ENCODE peak calls at places on chromosome 15, in eight cellular contexts. One of them, this sample, is unnamed.

GRCh38 chr15:74763416-74763815 is 14.8 kb downstream of the CYP1A2 start:
- DNase-seq in stomach: no peak
- DNase-seq in spleen: no peak
- DNase-seq in HepG2: no peak
- DNase-seq in prostate gland: no peak
- DNase-seq in HCT116: no peak
- DNase-seq in breast epithelium: no peak
- DNase-seq in H1: no peak
- DNase-seq in this sample: no peak

GRCh38 chr15:48796930-48797329 is 13.9 kb downstream of the CEP152 start:
- DNase-seq in stomach: no peak
- DNase-seq in spleen: no peak
- DNase-seq in HepG2: no peak
- DNase-seq in prostate gland: no peak
- DNase-seq in HCT116: no peak
- DNase-seq in breast epithelium: no peak
- DNase-seq in H1: no peak
- DNase-seq in this sample: no peak

GRCh38 chr15:25805006-25805405 is 58.1 kb downstream of the ATP10A start:
- DNase-seq in stomach: no peak
- DNase-seq in spleen: no peak
- DNase-seq in HepG2: no peak
- DNase-seq in prostate gland: no peak
- DNase-seq in HCT116: no peak
- DNase-seq in breast epithelium: no peak
- DNase-seq in H1: no peak
- DNase-seq in this sample: no peak

GRCh38 chr15:90143176-90143655 is 40.9 kb upstream of the IDH2 start:
- DNase-seq in stomach: peak
- DNase-seq in spleen: peak
- DNase-seq in HepG2: no peak
- DNase-seq in prostate gland: peak
- DNase-seq in HCT116: peak
- DNase-seq in breast epithelium: peak
- DNase-seq in H1: peak
- DNase-seq in this sample: peak

GRCh38 chr15:71651750-71652186 is 158.6 kb upstream of the NR2E3 start:
- DNase-seq in stomach: peak
- DNase-seq in spleen: no peak
- DNase-seq in HepG2: peak
- DNase-seq in prostate gland: peak
- DNase-seq in HCT116: peak
- DNase-seq in breast epithelium: no peak
- DNase-seq in H1: peak
- DNase-seq in this sample: peak

GRCh38 chr15:44971036-44971435 is 14.5 kb downstream of the TERB2 start:
- DNase-seq in stomach: no peak
- DNase-seq in spleen: no peak
- DNase-seq in HepG2: no peak
- DNase-seq in prostate gland: no peak
- DNase-seq in HCT116: no peak
- DNase-seq in breast epithelium: no peak
- DNase-seq in H1: no peak
- DNase-seq in this sample: no peak

GRCh38 chr15:38560456-38560926 is 4.1 kb downstream of the RASGRP1 start:
- DNase-seq in stomach: no peak
- DNase-seq in spleen: no peak
- DNase-seq in HepG2: no peak
- DNase-seq in prostate gland: no peak
- DNase-seq in HCT116: no peak
- DNase-seq in breast epithelium: no peak
- DNase-seq in H1: no peak
- DNase-seq in this sample: no peak

GRCh38 chr15:76140069-76140454 is 80.3 kb downstream of the TMEM266 start:
- DNase-seq in stomach: no peak
- DNase-seq in spleen: no peak
- DNase-seq in HepG2: no peak
- DNase-seq in prostate gland: no peak
- DNase-seq in HCT116: no peak
- DNase-seq in breast epithelium: no peak
- DNase-seq in H1: peak
- DNase-seq in this sample: no peak

GRCh38 chr15:97652700-97653167 is 307.8 kb upstream of the ARRDC4 start:
- DNase-seq in stomach: no peak
- DNase-seq in spleen: no peak
- DNase-seq in HepG2: no peak
- DNase-seq in prostate gland: no peak
- DNase-seq in HCT116: no peak
- DNase-seq in breast epithelium: no peak
- DNase-seq in H1: peak
- DNase-seq in this sample: peak

GRCh38 chr15:53693729-53694533 is 65.5 kb downstream of the WDR72 start:
- DNase-seq in stomach: peak
- DNase-seq in spleen: no peak
- DNase-seq in HepG2: no peak
- DNase-seq in prostate gland: peak
- DNase-seq in HCT116: no peak
- DNase-seq in breast epithelium: no peak
- DNase-seq in H1: no peak
- DNase-seq in this sample: peak

GRCh38 chr15:76335129-76335850 is 1.3 kb upstream of the ISL2 start:
- DNase-seq in stomach: no peak
- DNase-seq in spleen: peak
- DNase-seq in HepG2: no peak
- DNase-seq in prostate gland: no peak
- DNase-seq in HCT116: no peak
- DNase-seq in breast epithelium: no peak
- DNase-seq in H1: peak
- DNase-seq in this sample: no peak

GRCh38 chr15:45921376-45921775 is 286.5 kb downstream of the SQOR start:
- DNase-seq in stomach: peak
- DNase-seq in spleen: no peak
- DNase-seq in HepG2: peak
- DNase-seq in prostate gland: peak
- DNase-seq in HCT116: no peak
- DNase-seq in breast epithelium: no peak
- DNase-seq in H1: no peak
- DNase-seq in this sample: peak

GRCh38 chr15:33907326-33907725 is 61.0 kb upstream of the CHRM5 start:
- DNase-seq in stomach: no peak
- DNase-seq in spleen: no peak
- DNase-seq in HepG2: no peak
- DNase-seq in prostate gland: no peak
- DNase-seq in HCT116: no peak
- DNase-seq in breast epithelium: no peak
- DNase-seq in H1: no peak
- DNase-seq in this sample: no peak

GRCh38 chr15:40343512-40343911 is 2.8 kb upstream of the CCDC9B start:
- DNase-seq in stomach: no peak
- DNase-seq in spleen: no peak
- DNase-seq in HepG2: peak
- DNase-seq in prostate gland: no peak
- DNase-seq in HCT116: no peak
- DNase-seq in breast epithelium: no peak
- DNase-seq in H1: no peak
- DNase-seq in this sample: no peak
- TF ChIP-seq POLR2A in stomach: no peak
- TF ChIP-seq POLR2A in spleen: no peak
- TF ChIP-seq POLR2A in HepG2: no peak
- TF ChIP-seq POLR2A in prostate gland: no peak
- TF ChIP-seq POLR2A in HCT116: no peak
- TF ChIP-seq POLR2A in breast epithelium: no peak
- TF ChIP-seq POLR2A in H1: no peak
- TF ChIP-seq POLR2A in this sample: no peak

GRCh38 chr15:96560246-96560895 is 229.9 kb downstream of the NR2F2 start:
- DNase-seq in stomach: no peak
- DNase-seq in spleen: no peak
- DNase-seq in HepG2: no peak
- DNase-seq in prostate gland: no peak
- DNase-seq in HCT116: no peak
- DNase-seq in breast epithelium: no peak
- DNase-seq in H1: no peak
- DNase-seq in this sample: no peak
- TF ChIP-seq POLR2AphosphoS5 in stomach: no peak
- TF ChIP-seq POLR2AphosphoS5 in spleen: no peak
- TF ChIP-seq POLR2AphosphoS5 in HepG2: no peak
- TF ChIP-seq POLR2AphosphoS5 in prostate gland: no peak
- TF ChIP-seq POLR2AphosphoS5 in HCT116: no peak
- TF ChIP-seq POLR2AphosphoS5 in breast epithelium: no peak
- TF ChIP-seq POLR2AphosphoS5 in H1: no peak
- TF ChIP-seq POLR2AphosphoS5 in this sample: no peak

GRCh38 chr15:40002295-40002694 is 36.7 kb downstream of the SRP14 start:
- DNase-seq in stomach: peak
- DNase-seq in spleen: no peak
- DNase-seq in HepG2: peak
- DNase-seq in prostate gland: no peak
- DNase-seq in HCT116: no peak
- DNase-seq in breast epithelium: no peak
- DNase-seq in H1: no peak
- DNase-seq in this sample: peak
- TF ChIP-seq POLR2A in stomach: no peak
- TF ChIP-seq POLR2A in spleen: no peak
- TF ChIP-seq POLR2A in HepG2: peak
- TF ChIP-seq POLR2A in prostate gland: no peak
- TF ChIP-seq POLR2A in HCT116: no peak
- TF ChIP-seq POLR2A in breast epithelium: no peak
- TF ChIP-seq POLR2A in H1: no peak
- TF ChIP-seq POLR2A in this sample: no peak

GRCh38 chr15:69435980-69436379 is 16.6 kb upstream of the RPLP1 start:
- DNase-seq in stomach: no peak
- DNase-seq in spleen: no peak
- DNase-seq in HepG2: no peak
- DNase-seq in prostate gland: no peak
- DNase-seq in HCT116: no peak
- DNase-seq in breast epithelium: no peak
- DNase-seq in H1: no peak
- DNase-seq in this sample: no peak
- TF ChIP-seq POLR2AphosphoS5 in stomach: no peak
- TF ChIP-seq POLR2AphosphoS5 in spleen: no peak
- TF ChIP-seq POLR2AphosphoS5 in HepG2: no peak
- TF ChIP-seq POLR2AphosphoS5 in prostate gland: no peak
- TF ChIP-seq POLR2AphosphoS5 in HCT116: no peak
- TF ChIP-seq POLR2AphosphoS5 in breast epithelium: no peak
- TF ChIP-seq POLR2AphosphoS5 in H1: no peak
- TF ChIP-seq POLR2AphosphoS5 in this sample: no peak

GRCh38 chr15:51982013-51982769 is 10.6 kb upstream of the LEO1 start:
- DNase-seq in stomach: no peak
- DNase-seq in spleen: no peak
- DNase-seq in HepG2: peak
- DNase-seq in prostate gland: peak
- DNase-seq in HCT116: peak
- DNase-seq in breast epithelium: no peak
- DNase-seq in H1: no peak
- DNase-seq in this sample: no peak
- TF ChIP-seq POLR2A in stomach: no peak
- TF ChIP-seq POLR2A in spleen: no peak
- TF ChIP-seq POLR2A in HepG2: no peak
- TF ChIP-seq POLR2A in prostate gland: no peak
- TF ChIP-seq POLR2A in HCT116: no peak
- TF ChIP-seq POLR2A in breast epithelium: no peak
- TF ChIP-seq POLR2A in H1: no peak
- TF ChIP-seq POLR2A in this sample: no peak

This sample was measured in transverse colon.